ENCODE peak calls at places on chromosomes 6 and 20, in six cellular contexts. F, V, M, A, B and J are unnamed samples.
A peak's percentile ranks its signal among the peaks of the same experiment; 100 is the strongest.

GRCh38 chr6:32973934-32974333 is 5.5 kb downstream of the BRD2 start:
- DNase-seq in F (no peak), V (no peak), M (peak; percentile 80), A (peak; percentile 72), B (peak; percentile 62), J (no peak)

GRCh38 chr6:48933136-48933535 is 529.9 kb downstream of the MMUT start:
- DNase-seq in F (no peak), V (no peak), M (no peak), A (no peak), B (peak; percentile 32), J (no peak)

GRCh38 chr20:13105071-13105470 is 96.3 kb downstream of the SPTLC3 start:
- DNase-seq in F (no peak), V (no peak), M (no peak), A (no peak), B (no peak), J (no peak)

GRCh38 chr6:99119109-99120031 is 171.6 kb upstream of the FBXL4 start:
- DNase-seq in F (peak; percentile 9), V (peak; percentile 62), M (peak; percentile 73), A (peak; percentile 49), B (peak; percentile 48), J (peak; percentile 18)

GRCh38 chr6:8219352-8219943 is 117.1 kb upstream of the EEF1E1 start:
- DNase-seq in F (peak; percentile 13), V (peak; percentile 67), M (peak; percentile 89), A (peak; percentile 69), B (peak; percentile 64), J (peak; percentile 51)

GRCh38 chr6:121917834-121918559 is 481.5 kb upstream of the HSF2 start:
- DNase-seq in F (no peak), V (no peak), M (no peak), A (no peak), B (peak; percentile 28), J (no peak)

GRCh38 chr6:135186255-135186654 is 5.1 kb downstream of the MYB start:
- DNase-seq in F (no peak), V (no peak), M (no peak), A (no peak), B (no peak), J (no peak)

GRCh38 chr20:44115762-44116644 is 71.0 kb downstream of the JPH2 start:
- DNase-seq in F (no peak), V (no peak), M (no peak), A (no peak), B (peak; percentile 22), J (no peak)

GRCh38 chr6:113048741-113049140 is 701.6 kb downstream of the RFPL4B start:
- DNase-seq in F (no peak), V (no peak), M (no peak), A (no peak), B (peak; percentile 42), J (no peak)

GRCh38 chr6:144066745-144067484 is 28.5 kb downstream of the SF3B5 start:
- DNase-seq in F (no peak), V (no peak), M (no peak), A (no peak), B (no peak), J (no peak)

GRCh38 chr6:56851541-56852248 is 103.2 kb upstream of the BEND6 start:
- DNase-seq in F (peak; percentile 67), V (peak; percentile 73), M (peak; percentile 93), A (peak; percentile 91), B (peak; percentile 91), J (peak; percentile 23)

GRCh38 chr6:73109659-73110058 is 115.6 kb downstream of the KHDC1L start:
- DNase-seq in F (no peak), V (peak; percentile 50), M (no peak), A (no peak), B (no peak), J (no peak)

GRCh38 chr6:148760568-148761531 is 14.0 kb downstream of the UST start:
- DNase-seq in F (no peak), V (peak; percentile 30), M (peak; percentile 85), A (peak; percentile 96), B (peak; percentile 98), J (peak; percentile 49)
- H3K4me3 ChIP-seq in F (no peak overlapping the region), V (no peak overlapping the region), M (peak overlapping the region; percentile 81), A (peak overlapping the region; percentile 47), B (peak overlapping the region; percentile 28), J (no peak overlapping the region)

GRCh38 chr20:54346269-54346668 is 129.1 kb upstream of the DOK5 start:
- DNase-seq in F (no peak), V (no peak), M (no peak), A (no peak), B (no peak), J (no peak)
- H3K4me3 ChIP-seq in F (no peak overlapping the region), V (no peak overlapping the region), M (peak overlapping the region; percentile 76), A (no peak overlapping the region), B (no peak overlapping the region), J (no peak overlapping the region)

GRCh38 chr20:17612975-17613327 is 43.1 kb downstream of the DSTN start:
- DNase-seq in F (no peak), V (no peak), M (no peak), A (no peak), B (no peak), J (no peak)

GRCh38 chr20:17615645-17616479 is 46.0 kb downstream of the DSTN start:
- DNase-seq in F (no peak), V (no peak), M (no peak), A (no peak), B (no peak), J (peak; percentile 30)

GRCh38 chr20:17613328-17614175 is 43.7 kb downstream of the DSTN start:
- DNase-seq in F (no peak), V (no peak), M (no peak), A (no peak), B (no peak), J (peak; percentile 45)

GRCh38 chr20:17614812-17615644 is 45.2 kb downstream of the DSTN start:
- DNase-seq in F (no peak), V (no peak), M (no peak), A (no peak), B (no peak), J (peak; percentile 44)

GRCh38 chr20:17614176-17614811 is 44.4 kb downstream of the DSTN start:
- DNase-seq in F (no peak), V (peak; percentile 27), M (peak; percentile 19), A (peak; percentile 70), B (peak; percentile 56), J (peak; percentile 70)
- H3K4me3 ChIP-seq in F (no peak overlapping the region), V (no peak overlapping the region), M (no peak overlapping the region), A (no peak overlapping the region), B (no peak overlapping the region), J (no peak overlapping the region)

GRCh38 chr6:125818225-125818657 is 27.5 kb downstream of the NCOA7 start:
- DNase-seq in F (no peak), V (no peak), M (peak; percentile 52), A (no peak), B (no peak), J (no peak)
- H3K4me3 ChIP-seq in F (no peak overlapping the region), V (no peak overlapping the region), M (peak overlapping the region; percentile 70), A (no peak overlapping the region), B (no peak overlapping the region), J (no peak overlapping the region)

GRCh38 chr20:25089662-25090061 is 7.7 kb upstream of the VSX1 start:
- DNase-seq in F (no peak), V (no peak), M (no peak), A (no peak), B (no peak), J (no peak)
- H3K4me3 ChIP-seq in F (no peak overlapping the region), V (no peak overlapping the region), M (no peak overlapping the region), A (no peak overlapping the region), B (no peak overlapping the region), J (no peak overlapping the region)

GRCh38 chr6:31403283-31403989 is at the start of gene MICA:
- DNase-seq in F (peak; percentile 69), V (peak; percentile 96), M (peak; percentile 96), A (peak; percentile 80), B (peak; percentile 82), J (peak; percentile 90)

GRCh38 chr6:31400467-31401289 is 2.7 kb upstream of the MICA start:
- DNase-seq in F (peak; percentile 34), V (peak; percentile 12), M (peak; percentile 73), A (peak; percentile 64), B (peak; percentile 65), J (peak; percentile 74)

GRCh38 chr6:31402324-31403282 is 792 bp upstream of the MICA start:
- DNase-seq in F (peak; percentile 75), V (no peak), M (peak; percentile 28), A (peak; percentile 22), B (peak; percentile 41), J (peak; percentile 39)

GRCh38 chr6:31399589-31400466 is 3.6 kb upstream of the MICA start:
- DNase-seq in F (peak; percentile 78), V (peak; percentile 91), M (peak; percentile 96), A (peak; percentile 89), B (peak; percentile 91), J (peak; percentile 92)

GRCh38 chr6:31401403-31401802 is 2.0 kb upstream of the MICA start:
- DNase-seq in F (no peak), V (no peak), M (peak; percentile 81), A (peak; percentile 76), B (peak; percentile 86), J (peak; percentile 61)
- H3K4me3 ChIP-seq in F (no peak overlapping the region), V (no peak overlapping the region), M (peak overlapping the region; percentile 96), A (peak overlapping the region; percentile 92), B (peak overlapping the region; percentile 82), J (no peak overlapping the region)

DNA sequence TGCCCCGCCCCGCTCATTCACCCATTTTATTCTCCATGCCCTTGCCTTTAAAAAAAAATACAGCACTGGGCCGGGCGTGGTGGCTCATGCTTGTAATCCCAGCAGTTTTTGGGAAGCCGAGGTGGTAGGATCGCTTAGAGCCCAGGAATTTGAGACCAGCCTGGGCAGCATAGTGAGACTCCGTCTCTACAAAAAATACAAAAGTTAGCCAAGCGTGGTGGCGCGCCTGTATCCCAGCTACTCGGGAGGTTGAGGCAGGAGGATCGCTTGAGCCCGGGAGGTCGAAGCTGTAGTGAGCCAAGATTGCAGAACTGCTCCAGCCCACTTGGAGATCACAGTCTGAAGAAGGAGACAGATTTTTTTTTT is 407 bp upstream of the KIF6 start:
- DNase-seq in F (no peak), V (no peak), M (no peak), A (no peak), B (no peak), J (no peak)
- H3K4me3 ChIP-seq in F (peak overlapping the region; percentile 84), V (no peak overlapping the region), M (peak overlapping the region; percentile 89), A (no peak overlapping the region), B (peak overlapping the region; percentile 62), J (peak overlapping the region; percentile 96)

GRCh38 chr20:5529331-5530142 is 212.8 kb upstream of the PROKR2 start:
- DNase-seq in F (peak; percentile 86), V (peak; percentile 88), M (peak; percentile 93), A (peak; percentile 68), B (peak; percentile 68), J (peak; percentile 86)
- H3K4me3 ChIP-seq in F (peak overlapping the region; percentile 0), V (no peak overlapping the region), M (no peak overlapping the region), A (no peak overlapping the region), B (no peak overlapping the region), J (no peak overlapping the region)

DNA sequence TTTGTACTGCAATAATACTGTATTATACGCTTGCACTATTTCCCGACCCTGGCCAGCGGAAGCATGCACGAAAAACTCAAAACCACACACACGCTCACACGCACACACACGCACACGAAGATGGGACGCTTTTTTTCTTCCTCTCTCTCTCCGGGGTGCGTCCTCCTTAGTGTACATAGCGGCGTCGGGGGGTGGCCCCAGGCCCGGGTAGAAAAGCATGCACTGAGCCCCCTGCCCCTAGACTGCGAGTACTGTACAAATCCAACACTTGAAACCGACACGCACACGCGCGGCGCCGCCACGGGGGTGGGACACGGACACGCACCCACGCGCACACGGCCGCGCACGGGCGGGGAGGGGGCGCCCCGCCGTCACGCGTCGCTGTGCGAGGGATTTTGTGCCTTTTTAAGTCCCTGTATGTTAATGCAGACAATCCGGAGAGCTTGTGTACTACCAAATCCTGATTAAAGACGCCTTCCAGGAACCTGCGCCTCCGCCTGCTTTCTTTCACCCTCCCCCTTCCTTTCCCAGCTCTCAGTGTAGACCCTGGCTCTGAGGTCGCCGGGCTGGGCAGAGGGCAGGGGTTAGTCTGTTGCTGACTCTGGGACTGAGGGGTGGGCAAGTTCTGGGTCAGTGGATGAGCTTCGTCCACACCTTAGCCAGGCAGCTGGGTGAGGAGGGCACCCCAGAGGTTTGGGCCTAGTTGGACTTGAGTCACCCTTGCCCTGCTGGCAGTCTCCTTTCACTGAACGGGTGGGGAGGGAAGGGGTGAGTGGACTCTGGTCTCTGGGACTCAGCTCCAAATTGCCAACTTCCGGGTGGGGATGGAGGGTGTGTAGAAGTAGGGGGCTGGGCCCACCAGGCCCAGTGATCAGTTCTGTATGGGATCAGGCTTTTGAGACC is 21.6 kb upstream of the SLC22A7 start:
- DNase-seq in F (no peak), V (no peak), M (no peak), A (peak; percentile 16), B (no peak), J (no peak)
- H3K4me3 ChIP-seq in F (peak overlapping the region; percentile 41), V (no peak overlapping the region), M (no peak overlapping the region), A (no peak overlapping the region), B (no peak overlapping the region), J (no peak overlapping the region)